ENCODE peak calls at places on chromosomes 12 and 14, in seven cellular contexts. G, R, W, V, O, M and X are unnamed samples.

GRCh38 chr12:110863161-110863560 is 16.4 kb downstream of the CCDC63 start:
- DNase-seq in G (no peak), R (no peak), W (no peak), V (no peak), O (no peak), M (no peak), X (no peak)

GRCh38 chr12:132003846-132004245 is 54.1 kb downstream of the EP400 start:
- DNase-seq in G (no peak), R (no peak), W (peak), V (peak), O (no peak), M (peak), X (peak)

GRCh38 chr12:126908765-126909142 is 1358.2 kb upstream of the TMEM132C start:
- DNase-seq in G (no peak), R (no peak), W (no peak), V (no peak), O (no peak), M (no peak), X (no peak)

GRCh38 chr14:94707494-94707893 is 62.4 kb downstream of the GSC start:
- DNase-seq in G (no peak), R (no peak), W (no peak), V (no peak), O (no peak), M (no peak), X (no peak)

GRCh38 chr14:74347096-74347794 is 1.0 kb upstream of the VRTN start:
- DNase-seq in G (no peak), R (no peak), W (no peak), V (no peak), O (no peak), M (no peak), X (no peak)

GRCh38 chr12:54736549-54736948 is 88.4 kb upstream of the DCD start:
- DNase-seq in G (no peak), R (no peak), W (no peak), V (no peak), O (no peak), M (no peak), X (no peak)

GRCh38 chr14:103905861-103906456 is 22.3 kb upstream of the TDRD9 start:
- DNase-seq in G (no peak), R (no peak), W (no peak), V (no peak), O (peak), M (no peak), X (no peak)

GRCh38 chr14:72617391-72618011 is 276.4 kb downstream of the DPF3 start:
- DNase-seq in G (no peak), R (peak), W (no peak), V (peak), O (peak), M (peak), X (no peak)

GRCh38 chr12:122871851-122872785 is 23.8 kb downstream of the VPS37B start:
- DNase-seq in G (peak), R (no peak), W (peak), V (peak), O (peak), M (peak), X (peak)

GRCh38 chr12:116528067-116528466 is 31.1 kb upstream of the MAP1LC3B2 start:
- DNase-seq in G (no peak), R (no peak), W (peak), V (peak), O (no peak), M (no peak), X (no peak)

GRCh38 chr12:116525418-116526001 is 33.7 kb upstream of the MAP1LC3B2 start:
- DNase-seq in G (peak), R (peak), W (peak), V (peak), O (no peak), M (peak), X (peak)

GRCh38 chr12:116520801-116521471 is 38.2 kb upstream of the MAP1LC3B2 start:
- DNase-seq in G (no peak), R (no peak), W (peak), V (peak), O (no peak), M (no peak), X (peak)

GRCh38 chr12:116524964-116525379 is 34.2 kb upstream of the MAP1LC3B2 start:
- DNase-seq in G (peak), R (no peak), W (peak), V (peak), O (no peak), M (peak), X (no peak)

GRCh38 chr12:116524311-116524710 is 34.9 kb upstream of the MAP1LC3B2 start:
- DNase-seq in G (no peak), R (no peak), W (no peak), V (no peak), O (no peak), M (no peak), X (no peak)
- H3K4me3 ChIP-seq in G (no peak), R (no peak), W (no peak), V (no peak), O (no peak), M (no peak), X (no peak)

GRCh38 chr12:28882444-28882843 is 266.6 kb upstream of the FAR2 start:
- DNase-seq in G (no peak), R (no peak), W (peak), V (peak), O (no peak), M (no peak), X (peak)

GRCh38 chr12:28883406-28883997 is 265.6 kb upstream of the FAR2 start:
- DNase-seq in G (no peak), R (no peak), W (no peak), V (no peak), O (peak), M (no peak), X (no peak)

GRCh38 chr12:28878629-28879028 is 270.4 kb upstream of the FAR2 start:
- DNase-seq in G (no peak), R (no peak), W (no peak), V (no peak), O (no peak), M (peak), X (no peak)

GRCh38 chr12:28876423-28876822 is 272.7 kb upstream of the FAR2 start:
- DNase-seq in G (no peak), R (no peak), W (no peak), V (no peak), O (no peak), M (no peak), X (no peak)

DNA sequence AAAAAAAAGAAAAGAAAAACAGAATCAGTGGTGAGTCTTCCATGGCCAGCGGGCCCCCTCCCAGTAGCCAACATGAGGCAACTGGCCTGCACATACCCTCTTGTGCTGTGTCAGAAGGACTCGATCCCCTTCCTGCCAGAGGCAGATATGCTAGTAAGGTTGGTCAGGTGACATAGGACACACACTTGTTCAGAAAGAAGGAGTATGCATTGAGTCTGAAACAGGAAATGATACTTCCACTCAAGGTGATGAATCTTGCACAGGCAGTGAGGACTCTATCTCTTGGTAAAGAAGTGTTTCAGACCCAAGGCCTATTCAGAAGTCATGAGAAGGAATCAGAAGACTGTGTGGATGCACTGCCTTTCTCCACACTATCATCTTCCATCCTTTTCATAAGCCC is 269.7 kb upstream of the FAR2 start:
- DNase-seq in G (no peak), R (no peak), W (no peak), V (no peak), O (no peak), M (no peak), X (no peak)
- TF ChIP-seq CTCF in G (no peak), R (no peak), W (no peak), V (no peak), O (no peak), M (no peak), X (no peak)

GRCh38 chr14:101813171-101813759 is 51.8 kb downstream of the PPP2R5C start:
- DNase-seq in G (peak), R (no peak), W (no peak), V (no peak), O (no peak), M (no peak), X (no peak)
- H3K4me3 ChIP-seq in G (no peak), R (no peak), W (no peak), V (no peak), O (no peak), M (no peak), X (no peak)

DNA sequence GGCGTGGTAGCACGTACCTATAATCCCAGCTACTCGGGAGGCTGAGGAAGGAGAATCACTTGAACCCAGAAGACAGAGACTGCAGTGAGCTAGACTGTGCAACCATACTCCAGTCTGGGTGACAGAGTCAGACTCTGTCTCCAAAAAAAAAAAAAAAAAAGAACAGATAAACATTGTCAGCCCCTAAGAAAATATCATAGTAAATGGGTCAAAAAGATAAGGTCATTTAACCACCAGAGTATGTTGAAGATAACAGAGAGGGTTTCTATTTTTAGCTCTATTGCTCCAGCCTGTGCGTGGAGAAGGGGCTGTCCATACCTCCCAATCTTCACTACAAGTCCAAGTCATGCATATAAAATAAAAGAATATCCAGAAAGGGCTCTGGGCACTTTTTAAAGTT is 15.4 kb downstream of the LGMN start:
- DNase-seq in G (no peak), R (no peak), W (no peak), V (no peak), O (no peak), M (no peak), X (no peak)
- TF ChIP-seq CTCF in G (no peak), R (no peak), W (no peak), V (no peak), O (no peak), M (no peak), X (no peak)

GRCh38 chr14:23828611-23829010 is 125.0 kb upstream of the DHRS4 start:
- DNase-seq in G (no peak), R (no peak), W (no peak), V (no peak), O (no peak), M (no peak), X (no peak)
- H3K4me3 ChIP-seq in G (no peak), R (no peak), W (no peak), V (no peak), O (no peak), M (no peak), X (no peak)